ENCODE peak calls at places on chromosome 13, in ten cellular contexts. I, W, U, D, R, F, M, K, A and T are unnamed samples.

GRCh38 chr13:76708138-76708537 is 178.1 kb downstream of the KCTD12 start:
- DNase-seq in U (no peak), I (no peak), K (no peak), F (no peak), D (no peak), R (no peak), A (no peak), W (no peak), M (no peak), T (no peak)

GRCh38 chr13:74073231-74073630 is 61.0 kb downstream of the KLF12 start:
- DNase-seq in U (no peak), K (no peak), D (no peak), R (no peak), I (no peak), W (no peak), F (no peak), M (no peak), A (no peak), T (no peak)

GRCh38 chr13:113547248-113547971 is 37.1 kb upstream of the TFDP1 start:
- DNase-seq in K (no peak), R (no peak), I (peak; percentile 74), D (no peak), A (peak; percentile 68), M (no peak), W (no peak), U (no peak), F (no peak), T (no peak)

GRCh38 chr13:101520672-101521071 is 68.2 kb downstream of the ITGBL1 start:
- DNase-seq in R (peak; percentile 80), D (no peak), F (no peak), M (no peak), U (no peak), K (peak; percentile 96), I (peak; percentile 78), W (no peak), A (peak; percentile 78), T (peak; percentile 86)

GRCh38 chr13:37138917-37139316 is 33.5 kb upstream of the CSNK1A1L start:
- DNase-seq in M (no peak), K (no peak), I (no peak), W (no peak), F (no peak), D (no peak), U (no peak), R (no peak), A (no peak), T (no peak)

GRCh38 chr13:47415048-47415447 is 518.2 kb upstream of the HTR2A start:
- DNase-seq in W (no peak), U (no peak), D (no peak), I (no peak), A (peak; percentile 57), F (no peak), R (no peak), K (no peak), M (no peak), T (peak; percentile 26)

GRCh38 chr13:113545931-113546516 is 38.5 kb upstream of the TFDP1 start:
- DNase-seq in D (no peak), W (no peak), F (no peak), M (no peak), I (no peak), A (no peak), R (no peak), U (no peak), K (no peak), T (no peak)

GRCh38 chr13:110538632-110539031 is 22.9 kb downstream of the RAB20 start:
- DNase-seq in D (no peak), I (no peak), R (no peak), A (no peak), W (no peak), M (no peak), U (no peak), F (no peak), K (peak; percentile 84), T (no peak)

GRCh38 chr13:75393839-75394238 is 88.1 kb downstream of the TBC1D4 start:
- DNase-seq in W (no peak), K (no peak), F (no peak), D (no peak), A (no peak), R (no peak), I (no peak), M (no peak), U (no peak), T (no peak)

GRCh38 chr13:94217370-94217769 is 262.1 kb downstream of the DCT start:
- DNase-seq in W (no peak), K (no peak), I (no peak), U (no peak), D (no peak), R (no peak), F (no peak), M (no peak), A (peak; percentile 20), T (no peak)